ENCODE peak calls at places on chromosomes 5 and 9, in nine cellular contexts. One of them, this sample, is unnamed.

GRCh38 chr9:34158362-34158869 is 20.4 kb upstream of the UBAP1 start:
- DNase-seq in NCI-H1930: no peak
- DNase-seq in stimulated activated CD4-positive, alpha-beta T cell treated with anti-CD3 and anti-CD28 coated beads, Interleukin-1b, Interleukin-23, amount 100 ng/mL, for 1 hour: no peak
- DNase-seq in AG09319: no peak
- DNase-seq in left ventricle myocardium superior: no peak
- DNase-seq in cerebellum: no peak
- DNase-seq in nephron progenitor cell: no peak
- DNase-seq in ACHN: no peak
- DNase-seq in caudate nucleus: no peak
- DNase-seq in this sample: no peak

GRCh38 chr9:73215249-73215648 is 63.6 kb downstream of the ANXA1 start:
- DNase-seq in cerebellum: no peak
- DNase-seq in stimulated activated CD4-positive, alpha-beta T cell treated with anti-CD3 and anti-CD28 coated beads, Interleukin-1b, Interleukin-23, amount 100 ng/mL, for 1 hour: no peak
- DNase-seq in caudate nucleus: no peak
- DNase-seq in NCI-H1930: no peak
- DNase-seq in ACHN: no peak
- DNase-seq in AG09319: no peak
- DNase-seq in nephron progenitor cell: no peak
- DNase-seq in left ventricle myocardium superior: no peak
- DNase-seq in this sample: no peak

GRCh38 chr5:35183243-35183955 is 46.9 kb downstream of the PRLR start:
- DNase-seq in nephron progenitor cell: peak; percentile 20
- DNase-seq in caudate nucleus: no peak
- DNase-seq in ACHN: peak; percentile 52
- DNase-seq in stimulated activated CD4-positive, alpha-beta T cell treated with anti-CD3 and anti-CD28 coated beads, Interleukin-1b, Interleukin-23, amount 100 ng/mL, for 1 hour: peak; percentile 10
- DNase-seq in NCI-H1930: no peak
- DNase-seq in AG09319: peak; percentile 14
- DNase-seq in cerebellum: peak; percentile 38
- DNase-seq in left ventricle myocardium superior: peak; percentile 39
- DNase-seq in this sample: peak; percentile 37

GRCh38 chr5:68884144-68884754 is 209.6 kb upstream of the SLC30A5 start:
- DNase-seq in nephron progenitor cell: no peak
- DNase-seq in NCI-H1930: no peak
- DNase-seq in AG09319: no peak
- DNase-seq in ACHN: no peak
- DNase-seq in stimulated activated CD4-positive, alpha-beta T cell treated with anti-CD3 and anti-CD28 coated beads, Interleukin-1b, Interleukin-23, amount 100 ng/mL, for 1 hour: no peak
- DNase-seq in cerebellum: no peak
- DNase-seq in left ventricle myocardium superior: no peak
- DNase-seq in caudate nucleus: no peak
- DNase-seq in this sample: no peak

GRCh38 chr5:122354293-122354692 is 42.3 kb downstream of the SNCAIP start:
- DNase-seq in ACHN: no peak
- DNase-seq in caudate nucleus: no peak
- DNase-seq in NCI-H1930: no peak
- DNase-seq in cerebellum: peak; percentile 12
- DNase-seq in AG09319: peak; percentile 10
- DNase-seq in nephron progenitor cell: no peak
- DNase-seq in stimulated activated CD4-positive, alpha-beta T cell treated with anti-CD3 and anti-CD28 coated beads, Interleukin-1b, Interleukin-23, amount 100 ng/mL, for 1 hour: no peak
- DNase-seq in left ventricle myocardium superior: no peak
- DNase-seq in this sample: no peak

GRCh38 chr9:136821333-136822031 is 13.7 kb downstream of the RABL6 start:
- DNase-seq in NCI-H1930: no peak
- DNase-seq in cerebellum: no peak
- DNase-seq in ACHN: no peak
- DNase-seq in stimulated activated CD4-positive, alpha-beta T cell treated with anti-CD3 and anti-CD28 coated beads, Interleukin-1b, Interleukin-23, amount 100 ng/mL, for 1 hour: no peak
- DNase-seq in nephron progenitor cell: peak; percentile 58
- DNase-seq in caudate nucleus: no peak
- DNase-seq in left ventricle myocardium superior: no peak
- DNase-seq in AG09319: no peak
- DNase-seq in this sample: no peak

GRCh38 chr5:101326766-101327165 is 423.7 kb upstream of the ST8SIA4 start:
- DNase-seq in cerebellum: no peak
- DNase-seq in stimulated activated CD4-positive, alpha-beta T cell treated with anti-CD3 and anti-CD28 coated beads, Interleukin-1b, Interleukin-23, amount 100 ng/mL, for 1 hour: no peak
- DNase-seq in nephron progenitor cell: no peak
- DNase-seq in left ventricle myocardium superior: no peak
- DNase-seq in NCI-H1930: no peak
- DNase-seq in ACHN: no peak
- DNase-seq in AG09319: no peak
- DNase-seq in caudate nucleus: no peak
- DNase-seq in this sample: no peak

GRCh38 chr5:173213236-173213933 is 21.6 kb downstream of the NKX2-5 start:
- DNase-seq in cerebellum: no peak
- DNase-seq in AG09319: no peak
- DNase-seq in nephron progenitor cell: no peak
- DNase-seq in ACHN: no peak
- DNase-seq in NCI-H1930: no peak
- DNase-seq in stimulated activated CD4-positive, alpha-beta T cell treated with anti-CD3 and anti-CD28 coated beads, Interleukin-1b, Interleukin-23, amount 100 ng/mL, for 1 hour: no peak
- DNase-seq in caudate nucleus: no peak
- DNase-seq in left ventricle myocardium superior: no peak
- DNase-seq in this sample: no peak

GRCh38 chr9:94734054-94734754 is 7.7 kb downstream of the AOPEP start:
- DNase-seq in cerebellum: no peak
- DNase-seq in caudate nucleus: no peak
- DNase-seq in nephron progenitor cell: no peak
- DNase-seq in AG09319: no peak
- DNase-seq in left ventricle myocardium superior: no peak
- DNase-seq in NCI-H1930: no peak
- DNase-seq in stimulated activated CD4-positive, alpha-beta T cell treated with anti-CD3 and anti-CD28 coated beads, Interleukin-1b, Interleukin-23, amount 100 ng/mL, for 1 hour: no peak
- DNase-seq in ACHN: no peak
- DNase-seq in this sample: peak; percentile 34

GRCh38 chr5:174723979-174724483 is 351 bp upstream of the MSX2 start:
- DNase-seq in stimulated activated CD4-positive, alpha-beta T cell treated with anti-CD3 and anti-CD28 coated beads, Interleukin-1b, Interleukin-23, amount 100 ng/mL, for 1 hour: no peak
- DNase-seq in left ventricle myocardium superior: no peak
- DNase-seq in ACHN: no peak
- DNase-seq in cerebellum: no peak
- DNase-seq in nephron progenitor cell: no peak
- DNase-seq in caudate nucleus: no peak
- DNase-seq in NCI-H1930: no peak
- DNase-seq in AG09319: no peak
- DNase-seq in this sample: no peak

GRCh38 chr5:141615991-141616715 is 2.6 kb downstream of the DIAPH1 start:
- DNase-seq in left ventricle myocardium superior: no peak
- DNase-seq in cerebellum: no peak
- DNase-seq in stimulated activated CD4-positive, alpha-beta T cell treated with anti-CD3 and anti-CD28 coated beads, Interleukin-1b, Interleukin-23, amount 100 ng/mL, for 1 hour: no peak
- DNase-seq in ACHN: no peak
- DNase-seq in caudate nucleus: no peak
- DNase-seq in nephron progenitor cell: no peak
- DNase-seq in NCI-H1930: no peak
- DNase-seq in AG09319: no peak
- DNase-seq in this sample: no peak

GRCh38 chr5:135310328-135310989 is 88.6 kb downstream of the MACROH2A1 start:
- DNase-seq in left ventricle myocardium superior: no peak
- DNase-seq in AG09319: peak; percentile 39
- DNase-seq in cerebellum: no peak
- DNase-seq in stimulated activated CD4-positive, alpha-beta T cell treated with anti-CD3 and anti-CD28 coated beads, Interleukin-1b, Interleukin-23, amount 100 ng/mL, for 1 hour: no peak
- DNase-seq in ACHN: no peak
- DNase-seq in caudate nucleus: no peak
- DNase-seq in NCI-H1930: no peak
- DNase-seq in nephron progenitor cell: no peak
- DNase-seq in this sample: no peak